ENCODE peak calls at places on chromosomes 1 and 21, in ten cellular contexts. C, I, K, O, S, X, A, V, F and E are unnamed samples.

GRCh38 chr21:35314896-35315582 is 265.9 kb upstream of the RUNX1 start:
- DNase-seq in C (no peak), I (no peak), K (no peak), O (no peak), S (peak; percentile 16), X (no peak), A (no peak), V (no peak), F (no peak), E (no peak)

GRCh38 chr1:203096566-203096965 is 10.8 kb upstream of the MYOG start:
- DNase-seq in C (no peak), I (no peak), K (peak; percentile 67), O (no peak), S (no peak), X (no peak), A (no peak), V (no peak), F (no peak), E (no peak)

GRCh38 chr1:145993618-145994390 is 2.6 kb downstream of the TXNIP start:
- DNase-seq in C (no peak), I (peak; percentile 6), K (no peak), O (no peak), S (no peak), X (no peak), A (no peak), V (no peak), F (no peak), E (no peak)

GRCh38 chr21:28871388-28872015 is 121.2 kb downstream of the LTN1 start:
- DNase-seq in C (no peak), I (no peak), K (no peak), O (no peak), S (no peak), X (no peak), A (no peak), V (no peak), F (no peak), E (no peak)

GRCh38 chr1:47232187-47232874 is at the start of gene TAL1:
- DNase-seq in C (no peak), I (no peak), K (no peak), O (peak; percentile 39), S (no peak), X (peak; percentile 83), A (no peak), V (peak; percentile 55), F (peak; percentile 27), E (no peak)

GRCh38 chr1:233671286-233671685 is 57.4 kb downstream of the KCNK1 start:
- DNase-seq in C (no peak), I (no peak), K (no peak), O (no peak), S (no peak), X (no peak), A (no peak), V (no peak), F (no peak), E (no peak)

GRCh38 chr1:150061632-150062101 is 5.9 kb upstream of the VPS45 start:
- DNase-seq in C (peak; percentile 53), I (no peak), K (no peak), O (no peak), S (no peak), X (no peak), A (no peak), V (no peak), F (no peak), E (no peak)

GRCh38 chr1:4172659-4173599 is 272.9 kb upstream of the C1orf174 start:
- DNase-seq in C (no peak), I (no peak), K (no peak), O (no peak), S (peak; percentile 61), X (no peak), A (no peak), V (no peak), F (no peak), E (no peak)

GRCh38 chr1:68372487-68372886 is 77.3 kb downstream of the RPE65 start:
- DNase-seq in C (no peak), I (no peak), K (no peak), O (no peak), S (peak; percentile 67), X (no peak), A (no peak), V (no peak), F (no peak), E (no peak)

GRCh38 chr1:160972939-160973338 is 18.3 kb upstream of the ITLN2 start:
- DNase-seq in C (no peak), I (no peak), K (no peak), O (no peak), S (no peak), X (no peak), A (no peak), V (no peak), F (no peak), E (no peak)

GRCh38 chr1:36879613-36880012 is 154.7 kb downstream of the GRIK3 start:
- DNase-seq in C (no peak), I (no peak), K (peak; percentile 74), O (peak; percentile 5), S (no peak), X (no peak), A (peak; percentile 23), V (peak; percentile 23), F (no peak), E (no peak)

GRCh38 chr1:42055061-42055460 is 98.1 kb upstream of the GUCA2B start:
- DNase-seq in C (no peak), I (no peak), K (no peak), O (no peak), S (no peak), X (no peak), A (no peak), V (no peak), F (no peak), E (no peak)

GRCh38 chr1:30287976-30288375 is 435.4 kb downstream of the MATN1 start:
- DNase-seq in C (no peak), I (no peak), K (peak; percentile 81), O (no peak), S (no peak), X (no peak), A (no peak), V (no peak), F (no peak), E (no peak)

GRCh38 chr1:154864189-154864985 is 5.7 kb downstream of the KCNN3 start:
- DNase-seq in C (no peak), I (no peak), K (no peak), O (no peak), S (no peak), X (no peak), A (no peak), V (no peak), F (no peak), E (no peak)

GRCh38 chr21:24955275-24955961 is 651.9 kb downstream of the MRPL39 start:
- DNase-seq in C (no peak), I (no peak), K (no peak), O (no peak), S (no peak), X (no peak), A (no peak), V (no peak), F (no peak), E (no peak)

GRCh38 chr1:214123061-214123784 is 135.4 kb downstream of the PROX1 start:
- DNase-seq in C (peak; percentile 43), I (peak; percentile 67), K (no peak), O (peak; percentile 22), S (peak; percentile 97), X (peak; percentile 88), A (peak; percentile 71), V (no peak), F (peak; percentile 42), E (no peak)

GRCh38 chr1:79105499-79105898 is 99.0 kb upstream of the ADGRL4 start:
- DNase-seq in C (no peak), I (no peak), K (no peak), O (no peak), S (no peak), X (peak; percentile 32), A (no peak), V (no peak), F (no peak), E (no peak)

GRCh38 chr1:6338685-6339084 is 54.9 kb downstream of the ACOT7 start:
- DNase-seq in C (no peak), I (no peak), K (no peak), O (no peak), S (peak; percentile 31), X (no peak), A (no peak), V (no peak), F (no peak), E (no peak)

GRCh38 chr1:87883906-87884305 is 555.2 kb downstream of the LMO4 start:
- DNase-seq in C (no peak), I (no peak), K (no peak), O (no peak), S (no peak), X (no peak), A (no peak), V (no peak), F (no peak), E (no peak)

GRCh38 chr1:174971902-174972301 is 27.8 kb upstream of the CACYBP start:
- DNase-seq in C (no peak), I (no peak), K (no peak), O (no peak), S (peak; percentile 83), X (no peak), A (no peak), V (no peak), F (no peak), E (no peak)
- H3K36me3 ChIP-seq in C (no peaks in the 10 kb centered on the region), I (no peaks in the 10 kb centered on the region), K (no peaks in the 10 kb centered on the region), O (peaks cover 26% of the 10 kb centered on the region), S (no peaks in the 10 kb centered on the region), X (no peaks in the 10 kb centered on the region), A (no peaks in the 10 kb centered on the region), V (peaks cover 11% of the 10 kb centered on the region), F (peaks cover 13% of the 10 kb centered on the region), E (peaks cover 2% of the 10 kb centered on the region)

DNA sequence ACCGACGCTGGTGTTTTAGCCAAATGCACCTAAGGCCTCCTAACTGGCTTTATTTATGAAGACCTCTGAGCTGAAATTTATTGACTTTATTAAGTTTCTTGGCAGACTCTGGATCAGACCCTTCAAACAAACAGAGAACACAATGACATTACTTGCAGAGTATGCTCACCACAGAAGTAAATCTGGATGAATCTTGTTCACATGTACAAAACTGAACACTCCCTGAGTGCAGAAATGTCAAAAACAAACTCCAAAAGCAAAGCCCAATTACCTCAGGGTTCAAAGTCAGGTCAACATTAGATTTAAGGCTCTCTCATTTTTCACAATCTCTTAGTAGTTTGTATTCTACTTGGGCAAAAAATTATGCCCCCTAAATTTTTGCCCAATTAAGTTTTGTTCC is 218.6 kb downstream of the SLC45A1 start:
- DNase-seq in C (no peak), I (no peak), K (no peak), O (no peak), S (no peak), X (no peak), A (no peak), V (no peak), F (no peak), E (no peak)
- H3K4me1 ChIP-seq in C (no peaks in the 10 kb centered on the region), I (peaks cover 48% of the 10 kb centered on the region), K (peaks cover 25% of the 10 kb centered on the region), O (no peaks in the 10 kb centered on the region), S (no peaks in the 10 kb centered on the region), X (peaks cover 23% of the 10 kb centered on the region), A (no peaks in the 10 kb centered on the region), V (peaks cover 18% of the 10 kb centered on the region), F (peaks cover 4% of the 10 kb centered on the region), E (no peaks in the 10 kb centered on the region)

GRCh38 chr1:52424238-52424637 is 19.8 kb downstream of the PRPF38A start:
- DNase-seq in C (no peak), I (no peak), K (no peak), O (no peak), S (no peak), X (peak; percentile 29), A (no peak), V (no peak), F (no peak), E (no peak)
- H3K36me3 ChIP-seq in C (no peaks in the 10 kb centered on the region), I (peaks cover 13% of the 10 kb centered on the region), K (no peaks in the 10 kb centered on the region), O (peaks cover 88% of the 10 kb centered on the region), S (no peaks in the 10 kb centered on the region), X (no peaks in the 10 kb centered on the region), A (peaks cover 28% of the 10 kb centered on the region), V (peaks cover 77% of the 10 kb centered on the region), F (peaks cover 56% of the 10 kb centered on the region), E (peaks cover 9% of the 10 kb centered on the region)

GRCh38 chr1:52798331-52798730 is 44.2 kb upstream of the ZYG11A start:
- DNase-seq in C (no peak), I (no peak), K (no peak), O (no peak), S (no peak), X (no peak), A (no peak), V (no peak), F (no peak), E (no peak)
- H3K4me1 ChIP-seq in C (no peaks in the 10 kb centered on the region), I (no peaks in the 10 kb centered on the region), K (no peaks in the 10 kb centered on the region), O (no peaks in the 10 kb centered on the region), S (no peaks in the 10 kb centered on the region), X (no peaks in the 10 kb centered on the region), A (no peaks in the 10 kb centered on the region), V (no peaks in the 10 kb centered on the region), F (no peaks in the 10 kb centered on the region), E (no peaks in the 10 kb centered on the region)